ENCODE peak calls at places on chromosome 1, in four cellular contexts. Y is K562, X is GM12878, Z is HL-60. N is an unnamed sample.

GRCh38 chr1:154182342-154183044 is 9.4 kb downstream of the TPM3 start:
- DNase-seq in Y (peak), X (peak), Z (peak), N (peak)

GRCh38 chr1:70528591-70529333 is 117.7 kb downstream of the CTH start:
- DNase-seq in Y (peak), X (no peak), Z (peak), N (no peak)

GRCh38 chr1:107750364-107750959 is 214.5 kb downstream of the VAV3 start:
- DNase-seq in Y (peak), X (peak), Z (peak), N (no peak)

GRCh38 chr1:67705735-67706454 is 20.9 kb downstream of the GADD45A start:
- DNase-seq in Y (no peak), X (no peak), Z (no peak), N (no peak)

GRCh38 chr1:60573726-60574409 is 500.3 kb upstream of the C1orf87 start:
- DNase-seq in Y (no peak), X (no peak), Z (no peak), N (no peak)

GRCh38 chr1:33346921-33347649 is 26.2 kb upstream of the A3GALT2 start:
- DNase-seq in Y (peak), X (no peak), Z (peak), N (no peak)

GRCh38 chr1:182386980-182387379 is 4.6 kb downstream of the GLUL start:
- DNase-seq in Y (no peak), X (no peak), Z (no peak), N (no peak)

GRCh38 chr1:3075666-3076387 is 6.8 kb downstream of the PRDM16 start:
- DNase-seq in Y (no peak), X (no peak), Z (no peak), N (no peak)

GRCh38 chr1:229579101-229579651 is 20.7 kb upstream of the ABCB10 start:
- DNase-seq in Y (no peak), X (peak), Z (peak), N (peak)

GRCh38 chr1:3438661-3439180 is 15.7 kb upstream of the ARHGEF16 start:
- DNase-seq in Y (no peak), X (no peak), Z (no peak), N (no peak)

GRCh38 chr1:117189726-117190125 is 21.0 kb downstream of the VTCN1 start:
- DNase-seq in Y (no peak), X (no peak), Z (no peak), N (no peak)

GRCh38 chr1:61043010-61043820 is 39.1 kb upstream of the NFIA start:
- DNase-seq in Y (no peak), X (no peak), Z (peak), N (peak)

GRCh38 chr1:3515774-3516480 is 61.5 kb downstream of the ARHGEF16 start:
- DNase-seq in Y (no peak), X (no peak), Z (peak), N (no peak)

GRCh38 chr1:45304311-45305081 is 22.2 kb upstream of the HPDL start:
- DNase-seq in Y (peak), X (no peak), Z (no peak), N (no peak)

GRCh38 chr1:1348420-1349255 is 580 bp downstream of the DVL1 start:
- DNase-seq in Y (peak), X (no peak), Z (no peak), N (no peak)

GRCh38 chr1:172545349-172546004 is 12.5 kb downstream of the SUCO start:
- DNase-seq in Y (no peak), X (peak), Z (no peak), N (no peak)

GRCh38 chr1:228379165-228379460 is 27.5 kb downstream of the TRIM11 start:
- DNase-seq in Y (no peak), X (no peak), Z (no peak), N (no peak)

GRCh38 chr1:15094719-15095491 is 58.6 kb upstream of the TMEM51 start:
- DNase-seq in Y (no peak), X (no peak), Z (no peak), N (no peak)

GRCh38 chr1:205926213-205926612 is 17.0 kb downstream of the SLC26A9 start:
- DNase-seq in Y (no peak), X (no peak), Z (no peak), N (no peak)

GRCh38 chr1:229028509-229028908 is 242.4 kb upstream of the RAB4A start:
- DNase-seq in Y (no peak), X (no peak), Z (no peak), N (no peak)

GRCh38 chr1:205615789-205616188 is 16.0 kb downstream of the ELK4 start:
- DNase-seq in Y (no peak), X (no peak), Z (no peak), N (no peak)

GRCh38 chr1:75811211-75811981 is 14.7 kb downstream of the MSH4 start:
- DNase-seq in Y (no peak), X (no peak), Z (no peak), N (no peak)

GRCh38 chr1:245842106-245842505 is 665.0 kb downstream of the SMYD3 start:
- DNase-seq in Y (no peak), X (no peak), Z (no peak), N (no peak)

GRCh38 chr1:156815851-156816536 is 654 bp downstream of the SH2D2A start:
- DNase-seq in Y (no peak), X (no peak), Z (no peak), N (no peak)

GRCh38 chr1:198254948-198255347 is 98.2 kb downstream of the NEK7 start:
- DNase-seq in Y (no peak), X (no peak), Z (no peak), N (no peak)

GRCh38 chr1:39981957-39982356 is 27.0 kb downstream of the MFSD2A start:
- DNase-seq in Y (no peak), X (no peak), Z (no peak), N (no peak)

GRCh38 chr1:88302843-88303486 is 381.1 kb upstream of the PKN2 start:
- DNase-seq in Y (no peak), X (no peak), Z (no peak), N (no peak)

GRCh38 chr1:167175901-167176300 is 44.8 kb upstream of the POU2F1 start:
- DNase-seq in Y (no peak), X (no peak), Z (no peak), N (no peak)

GRCh38 chr1:209266590-209267172 is 316.8 kb upstream of the CAMK1G start:
- DNase-seq in Y (no peak), X (no peak), Z (no peak), N (no peak)
- TF ChIP-seq POLR2AphosphoS5 in Y (no peak), X (no peak), Z (no peak), N (no peak)

DNA sequence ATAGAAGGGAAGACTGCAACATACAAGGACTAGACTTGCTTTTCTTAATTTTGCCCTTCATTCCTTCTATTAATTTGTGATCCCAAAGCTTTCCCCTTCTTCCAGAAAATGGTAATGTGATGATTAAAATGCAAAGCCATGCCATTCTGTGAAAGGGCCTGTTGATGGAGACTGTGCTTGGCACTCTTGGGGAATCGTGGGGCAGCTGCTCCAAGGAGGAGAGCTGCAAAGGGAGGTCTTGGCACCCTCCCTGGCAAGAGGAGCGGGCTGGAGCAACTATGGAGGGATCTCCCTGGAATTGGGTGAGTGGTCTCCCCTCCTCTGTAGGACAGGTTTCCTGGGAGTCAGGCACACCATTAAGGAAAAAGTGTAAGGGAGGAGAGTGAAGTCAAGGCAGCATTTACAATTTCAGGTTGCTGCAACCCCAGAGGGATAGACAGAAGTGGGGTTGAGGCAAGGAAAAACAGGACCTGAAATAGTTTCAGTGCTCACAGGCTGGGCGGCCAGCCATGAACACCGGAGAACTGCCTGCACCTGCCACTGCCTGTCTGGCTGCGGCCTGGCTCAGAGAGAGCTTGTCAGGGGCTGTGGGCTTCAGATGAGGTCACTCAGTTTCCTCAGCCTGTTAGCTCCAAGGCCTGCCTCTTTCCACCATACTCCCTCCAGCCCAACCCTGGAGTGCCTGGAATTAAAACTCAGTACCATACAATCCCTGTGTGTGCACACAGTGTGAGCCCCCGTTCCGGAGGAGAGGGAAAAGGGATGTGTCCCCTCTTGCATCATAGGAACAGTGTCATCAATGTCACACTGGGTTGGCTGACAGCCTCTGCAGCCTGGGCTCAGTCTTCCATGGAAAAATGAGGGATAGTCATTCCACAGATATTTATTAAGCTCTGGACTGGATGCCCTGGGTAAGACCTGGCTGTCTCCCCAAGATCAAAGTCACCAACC is 16.4 kb downstream of the CACNA1S start:
- DNase-seq in Y (no peak), X (no peak), Z (no peak), N (no peak)
- TF ChIP-seq SPI1 in Y (no peak), X (no peak), Z (no peak), N (no peak)

GRCh38 chr1:43729816-43730463 is 22.6 kb downstream of the ST3GAL3 start:
- DNase-seq in Y (no peak), X (no peak), Z (no peak), N (no peak)
- TF ChIP-seq POLR2AphosphoS5 in Y (no peak), X (no peak), Z (no peak), N (no peak)

GRCh38 chr1:233477359-233477758 is 136.5 kb upstream of the KCNK1 start:
- DNase-seq in Y (no peak), X (no peak), Z (no peak), N (no peak)
- TF ChIP-seq SPI1 in Y (no peak), X (no peak), Z (no peak), N (no peak)

GRCh38 chr1:55623339-55623738 is 408.2 kb upstream of the USP24 start:
- DNase-seq in Y (no peak), X (no peak), Z (no peak), N (no peak)
- TF ChIP-seq POLR2AphosphoS5 in Y (no peak), X (no peak), Z (no peak), N (no peak)